ENCODE peak calls at places on chromosomes 1 and 21, in eight cellular contexts. R, C, L, I, U, B, K and E are unnamed samples.

GRCh38 chr1:62597281-62597680 is at the start of gene ANGPTL3:
- DNase-seq in K (no peak), R (no peak), C (no peak), B (no peak), L (no peak), U (no peak), I (no peak), E (no peak)

GRCh38 chr1:227778401-227778947 is 37.0 kb upstream of the PRSS38 start:
- DNase-seq in L (peak), C (no peak), R (no peak), U (no peak), I (no peak), K (no peak), B (no peak), E (no peak)

GRCh38 chr1:201084171-201084766 is 28.0 kb downstream of the CACNA1S start:
- DNase-seq in C (no peak), L (no peak), K (no peak), U (no peak), I (no peak), R (no peak), B (no peak), E (no peak)

GRCh38 chr1:14880456-14881316 is 272.9 kb upstream of the TMEM51 start:
- DNase-seq in K (no peak), U (no peak), C (no peak), I (no peak), L (peak), B (no peak), R (no peak), E (no peak)

GRCh38 chr1:23428136-23428905 is 3.8 kb upstream of the TCEA3 start:
- DNase-seq in R (no peak), L (no peak), K (no peak), C (no peak), U (no peak), I (no peak), B (no peak), E (no peak)

GRCh38 chr21:32306021-32306780 is 7.5 kb downstream of the MRAP start:
- DNase-seq in U (peak), I (no peak), B (no peak), K (no peak), L (no peak), R (peak), C (no peak), E (peak)

GRCh38 chr1:185961664-185962063 is 227.5 kb downstream of the HMCN1 start:
- DNase-seq in I (no peak), K (no peak), L (peak), B (no peak), C (no peak), U (no peak), R (no peak), E (no peak)

GRCh38 chr1:193629875-193630274 is 443.5 kb upstream of the B3GALT2 start:
- DNase-seq in C (no peak), R (no peak), B (no peak), I (no peak), L (no peak), K (no peak), U (peak), E (no peak)

GRCh38 chr1:88462481-88463261 is 221.4 kb upstream of the PKN2 start:
- DNase-seq in U (peak), K (peak), L (peak), R (peak), C (no peak), B (no peak), I (no peak), E (peak)

GRCh38 chr1:15406911-15407559 is 2.7 kb upstream of the EFHD2 start:
- DNase-seq in I (no peak), B (no peak), U (no peak), L (peak), R (no peak), C (no peak), K (no peak), E (no peak)